ENCODE peak calls at places on chromosomes 7 and 10, in seven cellular contexts. S is dermis microvascular lymphatic vessel endothelial cell; E is Calu3; Y is activated CD4-positive, alpha-beta T cell treated with anti-CD3 and anti-CD28 coated beads, Interleukin-2, amount 50 U/mL, for 4 hours; F is EL; N is GM03348; U is activated CD8-positive, alpha-beta memory T cell treated with anti-CD3 and anti-CD28 coated beads for 48 hours. P is an unnamed sample.
A peak's percentile ranks its signal among the peaks of the same experiment; 100 is the strongest.

GRCh38 chr7:106139253-106140251 is 27.4 kb upstream of the SYPL1 start:
- DNase-seq in S (no peak), E (no peak), Y (no peak), F (no peak), N (peak; percentile 43), U (no peak), P (no peak)

GRCh38 chr7:127581716-127582115 is 3.7 kb downstream of the GCC1 start:
- DNase-seq in S (no peak), E (no peak), Y (no peak), F (peak; percentile 50), N (no peak), U (no peak), P (no peak)

GRCh38 chr10:77159538-77160110 is 478.0 kb downstream of the KCNMA1 start:
- DNase-seq in S (no peak), E (no peak), Y (no peak), F (no peak), N (peak; percentile 19), U (no peak), P (no peak)

GRCh38 chr10:125037145-125037544 is 95.2 kb downstream of the ZRANB1 start:
- DNase-seq in S (no peak), E (no peak), Y (no peak), F (peak; percentile 93), N (peak; percentile 67), U (no peak), P (no peak)

GRCh38 chr10:126421745-126422144 is 33.5 kb upstream of the ADAM12 start:
- DNase-seq in S (peak; percentile 38), E (no peak), Y (no peak), F (peak; percentile 82), N (peak; percentile 89), U (no peak), P (no peak)

GRCh38 chr7:1692500-1693418 is 22.7 kb downstream of the ELFN1 start:
- DNase-seq in S (no peak), E (no peak), Y (no peak), F (no peak), N (no peak), U (no peak), P (no peak)

GRCh38 chr10:49164587-49165188 is 23.5 kb downstream of the TMEM273 start:
- DNase-seq in S (no peak), E (peak; percentile 55), Y (peak; percentile 16), F (no peak), N (peak; percentile 67), U (peak; percentile 28), P (peak; percentile 42)

GRCh38 chr7:81676105-81676811 is 93.6 kb downstream of the HGF start:
- DNase-seq in S (no peak), E (no peak), Y (no peak), F (no peak), N (no peak), U (no peak), P (no peak)

GRCh38 chr7:108736266-108736891 is 166.7 kb downstream of the DNAJB9 start:
- DNase-seq in S (no peak), E (no peak), Y (no peak), F (no peak), N (no peak), U (no peak), P (no peak)

GRCh38 chr10:31187182-31187581 is 131.8 kb upstream of the ZEB1 start:
- DNase-seq in S (no peak), E (no peak), Y (no peak), F (no peak), N (no peak), U (no peak), P (no peak)

GRCh38 chr10:28177944-28178637 is 124.8 kb downstream of the MPP7 start:
- DNase-seq in S (no peak), E (no peak), Y (no peak), F (peak; percentile 38), N (peak; percentile 10), U (no peak), P (no peak)

GRCh38 chr10:63671317-63671937 is 150.2 kb downstream of the REEP3 start:
- DNase-seq in S (no peak), E (no peak), Y (no peak), F (peak; percentile 56), N (peak; percentile 68), U (no peak), P (peak; percentile 3)

GRCh38 chr10:107727762-107728317 is 563.3 kb upstream of the SORCS1 start:
- DNase-seq in S (peak; percentile 58), E (no peak), Y (no peak), F (peak; percentile 21), N (peak; percentile 2), U (no peak), P (peak; percentile 14)

GRCh38 chr7:47771990-47772360 is 176.3 kb downstream of the PKD1L1 start:
- DNase-seq in S (no peak), E (no peak), Y (no peak), F (peak; percentile 8), N (no peak), U (no peak), P (no peak)

GRCh38 chr10:6239213-6239991 is 36.7 kb downstream of the PFKFB3 start:
- DNase-seq in S (peak; percentile 79), E (peak; percentile 80), Y (peak; percentile 70), F (peak; percentile 99), N (peak; percentile 95), U (peak; percentile 37), P (peak; percentile 86)

GRCh38 chr10:77282163-77282562 is 355.4 kb downstream of the KCNMA1 start:
- DNase-seq in S (no peak), E (no peak), Y (no peak), F (no peak), N (no peak), U (no peak), P (no peak)

GRCh38 chr10:3424102-3424803 is 251.7 kb upstream of the PITRM1 start:
- DNase-seq in S (peak; percentile 58), E (peak; percentile 41), Y (no peak), F (peak; percentile 70), N (no peak), U (no peak), P (peak; percentile 91)

GRCh38 chr10:113704637-113705343 is 25.1 kb downstream of the CASP7 start:
- DNase-seq in S (peak; percentile 59), E (peak; percentile 32), Y (no peak), F (peak; percentile 58), N (peak; percentile 61), U (no peak), P (peak; percentile 32)

GRCh38 chr7:128030999-128031681 is at the start of gene LRRC4:
- DNase-seq in S (no peak), E (peak; percentile 26), Y (peak; percentile 9), F (peak; percentile 54), N (peak; percentile 79), U (no peak), P (peak; percentile 50)

GRCh38 chr10:95526066-95526465 is 35.1 kb downstream of the SORBS1 start:
- DNase-seq in S (no peak), E (no peak), Y (no peak), F (no peak), N (no peak), U (no peak), P (no peak)

GRCh38 chr7:91411062-91411461 is 146.8 kb downstream of the FZD1 start:
- DNase-seq in S (no peak), E (no peak), Y (no peak), F (no peak), N (no peak), U (no peak), P (no peak)

GRCh38 chr10:70456164-70456563 is 14.7 kb upstream of the NODAL start:
- DNase-seq in S (no peak), E (no peak), Y (no peak), F (no peak), N (no peak), U (no peak), P (no peak)

GRCh38 chr7:51592822-51593221 is 276.2 kb upstream of the COBL start:
- DNase-seq in S (no peak), E (no peak), Y (no peak), F (no peak), N (no peak), U (no peak), P (peak; percentile 77)

GRCh38 chr7:113120647-113121046 is 2.3 kb upstream of the SMIM30 start:
- DNase-seq in S (no peak), E (no peak), Y (no peak), F (peak; percentile 20), N (no peak), U (no peak), P (peak; percentile 12)

GRCh38 chr7:143003393-143004051 is 23.4 kb downstream of the OR9A2 start:
- DNase-seq in S (peak; percentile 14), E (peak; percentile 15), Y (peak; percentile 16), F (peak; percentile 41), N (peak; percentile 62), U (no peak), P (peak; percentile 18)

GRCh38 chr7:5773661-5774086 is 7.8 kb downstream of the RNF216 start:
- DNase-seq in S (peak; percentile 59), E (peak; percentile 73), Y (peak; percentile 53), F (peak; percentile 97), N (peak; percentile 65), U (peak; percentile 17), P (peak; percentile 19)

GRCh38 chr7:91182819-91183405 is 81.3 kb upstream of the FZD1 start:
- DNase-seq in S (no peak), E (no peak), Y (no peak), F (peak; percentile 92), N (peak; percentile 77), U (no peak), P (no peak)

GRCh38 chr10:71840177-71840711 is 10.8 kb downstream of the PSAP start:
- DNase-seq in S (no peak), E (peak; percentile 82), Y (no peak), F (peak; percentile 98), N (peak; percentile 88), U (no peak), P (peak; percentile 93)

GRCh38 chr10:97025613-97026242 is 160.0 kb downstream of the SLIT1 start:
- DNase-seq in S (peak; percentile 55), E (peak; percentile 25), Y (peak; percentile 43), F (peak; percentile 40), N (peak; percentile 52), U (peak; percentile 38), P (peak; percentile 62)

GRCh38 chr7:100585511-100586265 is at the start of gene LRCH4:
- DNase-seq in S (no peak), E (peak; percentile 68), Y (peak; percentile 32), F (peak; percentile 45), N (peak; percentile 100), U (no peak), P (peak; percentile 59)

GRCh38 chr7:151856098-151856497 is 20.8 kb downstream of the PRKAG2 start:
- DNase-seq in S (no peak), E (no peak), Y (no peak), F (no peak), N (no peak), U (no peak), P (no peak)

GRCh38 chr7:131843862-131844261 is 287.4 kb upstream of the PODXL start:
- DNase-seq in S (no peak), E (peak; percentile 4), Y (no peak), F (peak; percentile 33), N (peak; percentile 34), U (no peak), P (peak; percentile 56)

GRCh38 chr10:36183056-36183455 is 541.0 kb upstream of the FZD8 start:
- DNase-seq in S (no peak), E (no peak), Y (no peak), F (no peak), N (no peak), U (no peak), P (no peak)

GRCh38 chr10:28806481-28806880 is 129.2 kb downstream of the BAMBI start:
- DNase-seq in S (no peak), E (no peak), Y (no peak), F (no peak), N (no peak), U (no peak), P (no peak)

GRCh38 chr10:59138052-59138451 is 38.4 kb upstream of the PHYHIPL start:
- DNase-seq in S (no peak), E (no peak), Y (no peak), F (no peak), N (no peak), U (no peak), P (no peak)

GRCh38 chr7:51009716-51010496 is 227.2 kb upstream of the GRB10 start:
- DNase-seq in S (no peak), E (no peak), Y (no peak), F (peak; percentile 84), N (no peak), U (no peak), P (no peak)

GRCh38 chr10:69497611-69498390 is 46.5 kb downstream of the TSPAN15 start:
- DNase-seq in S (no peak), E (no peak), Y (no peak), F (no peak), N (no peak), U (no peak), P (no peak)

GRCh38 chr7:103879411-103879810 is 110.0 kb downstream of the RELN start:
- DNase-seq in S (no peak), E (no peak), Y (no peak), F (no peak), N (no peak), U (no peak), P (peak; percentile 21)